ENCODE peak calls at places on chromosomes 2 and 18, in nine cellular contexts. G is cardiac muscle cell, K is SK-N-SH, F is body of pancreas, I is mucosa of descending colon, A is left ventricle myocardium inferior, M is heart left ventricle, N is MM.1S, J is lower lobe of right lung. S is an unnamed sample.

GRCh38 chr2:220240640-220241039 is 613.2 kb downstream of the SLC4A3 start:
- DNase-seq in I (no peak), A (no peak), F (no peak), M (no peak), G (no peak), N (no peak), K (no peak), J (no peak), S (no peak)

GRCh38 chr2:159349674-159350299 is 63.3 kb upstream of the WDSUB1 start:
- DNase-seq in G (no peak), A (no peak), F (no peak), I (no peak), M (no peak), N (no peak), J (no peak), K (no peak), S (no peak)

GRCh38 chr2:20126040-20126439 is 74.6 kb upstream of the LAPTM4A start:
- DNase-seq in M (no peak), F (no peak), A (no peak), J (no peak), N (no peak), K (no peak), G (no peak), I (no peak), S (no peak)

GRCh38 chr2:194992648-194993047 is 664.4 kb upstream of the SLC39A10 start:
- DNase-seq in K (no peak), M (no peak), F (no peak), N (no peak), A (no peak), I (no peak), G (no peak), J (no peak), S (no peak)

GRCh38 chr2:226794751-226795171 is 4.9 kb downstream of the IRS1 start:
- DNase-seq in A (no peak), F (peak; percentile 13), M (peak; percentile 27), I (no peak), K (peak; percentile 24), G (no peak), N (no peak), J (no peak), S (peak; percentile 50)

GRCh38 chr2:160005476-160005875 is 56.9 kb downstream of the PLA2R1 start:
- DNase-seq in K (no peak), J (no peak), I (no peak), N (no peak), M (no peak), G (no peak), F (no peak), A (no peak), S (no peak)

GRCh38 chr2:160918909-160919503 is 241.2 kb upstream of the TANK start:
- DNase-seq in K (no peak), A (peak; percentile 73), J (peak; percentile 83), M (peak; percentile 68), F (peak; percentile 35), N (peak; percentile 56), I (peak; percentile 77), G (peak; percentile 80), S (peak; percentile 89)

GRCh38 chr2:164371916-164372315 is 249.4 kb downstream of the GRB14 start:
- DNase-seq in G (no peak), F (no peak), K (no peak), M (no peak), J (no peak), N (no peak), I (no peak), A (no peak), S (no peak)

GRCh38 chr2:20452551-20452950 is 5.7 kb downstream of the RHOB start:
- DNase-seq in K (no peak), I (no peak), A (no peak), M (no peak), F (peak; percentile 19), J (no peak), N (no peak), G (no peak), S (peak; percentile 74)

GRCh38 chr2:23602113-23602512 is 217.1 kb downstream of the KLHL29 start:
- DNase-seq in K (no peak), F (no peak), J (no peak), G (no peak), M (no peak), N (no peak), I (no peak), A (no peak), S (no peak)

GRCh38 chr2:53033416-53033815 is 734.2 kb upstream of the CHAC2 start:
- DNase-seq in A (no peak), I (no peak), M (no peak), K (no peak), G (no peak), F (no peak), N (no peak), J (no peak), S (no peak)

GRCh38 chr2:157825885-157826284 is 50.2 kb downstream of the ACVR1 start:
- DNase-seq in I (no peak), M (no peak), F (no peak), K (no peak), A (no peak), N (no peak), J (peak; percentile 53), G (no peak), S (no peak)

GRCh38 chr2:19529663-19530062 is 171.2 kb upstream of the OSR1 start:
- DNase-seq in G (no peak), F (no peak), J (no peak), M (no peak), K (no peak), I (no peak), N (no peak), A (no peak), S (no peak)

GRCh38 chr2:73749314-73749713 is 12.2 kb upstream of the TPRKB start:
- DNase-seq in G (no peak), J (no peak), F (no peak), I (no peak), K (no peak), A (no peak), M (no peak), N (no peak), S (no peak)

GRCh38 chr2:216880509-216881184 is 20.8 kb upstream of the TNP1 start:
- DNase-seq in K (no peak), A (no peak), M (no peak), I (peak; percentile 25), J (no peak), N (no peak), G (no peak), F (no peak), S (no peak)

GRCh38 chr18:71799016-71799673 is 745.0 kb downstream of the CBLN2 start:
- DNase-seq in N (no peak), F (no peak), M (no peak), J (no peak), G (no peak), I (no peak), K (no peak), A (no peak), S (no peak)

GRCh38 chr2:159736048-159736447 is 23.7 kb downstream of the MARCHF7 start:
- DNase-seq in F (no peak), N (no peak), A (no peak), J (no peak), K (no peak), I (no peak), G (no peak), M (no peak), S (no peak)

GRCh38 chr2:17148298-17149228 is 369.7 kb downstream of the RAD51AP2 start:
- DNase-seq in F (no peak), N (no peak), A (no peak), M (no peak), I (no peak), G (peak; percentile 55), J (peak; percentile 44), K (peak; percentile 53), S (peak; percentile 82)

GRCh38 chr18:77054606-77055428 is 77.8 kb downstream of the MBP start:
- DNase-seq in F (peak; percentile 61), N (peak; percentile 87), J (peak; percentile 92), G (peak; percentile 68), A (peak; percentile 84), K (peak; percentile 69), I (peak; percentile 80), M (peak; percentile 80), S (peak; percentile 86)
- H3K4me1 ChIP-seq in F (peaks cover 36% of the 10 kb centered on the region), N (peaks cover 15% of the 10 kb centered on the region), J (peaks cover 77% of the 10 kb centered on the region), G (no peaks in the 10 kb centered on the region), A (peaks cover 72% of the 10 kb centered on the region), K (peaks cover 9% of the 10 kb centered on the region), I (peaks cover 29% of the 10 kb centered on the region), M (peaks cover 79% of the 10 kb centered on the region), S (peaks cover 20% of the 10 kb centered on the region)

DNA sequence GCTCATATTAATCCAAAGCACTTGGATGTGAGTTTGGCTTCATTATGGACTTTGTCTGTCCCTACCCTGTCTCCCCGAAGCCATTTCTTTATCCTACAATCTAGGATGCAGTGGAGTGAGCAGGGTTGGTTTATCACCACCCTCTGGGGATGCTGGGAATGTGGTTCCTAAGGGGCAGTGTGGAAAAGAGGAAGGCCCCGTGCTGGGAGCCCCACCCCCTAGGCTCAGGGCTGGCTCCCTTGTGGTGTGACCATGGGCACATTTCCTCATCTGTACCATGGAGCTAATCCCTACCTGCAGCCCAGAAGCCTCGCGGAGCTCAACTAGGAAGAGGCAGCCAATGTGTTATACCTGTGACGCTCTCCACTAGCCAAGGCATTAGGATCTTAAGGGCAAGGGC is 92.5 kb downstream of the TGOLN2 start:
- DNase-seq in A (no peak), N (no peak), M (no peak), F (no peak), J (no peak), K (no peak), I (no peak), G (no peak), S (no peak)
- H3K4me1 ChIP-seq in A (peaks cover 24% of the 10 kb centered on the region), N (no peaks in the 10 kb centered on the region), M (peaks cover 5% of the 10 kb centered on the region), F (no peaks in the 10 kb centered on the region), J (peaks cover 12% of the 10 kb centered on the region), K (no peaks in the 10 kb centered on the region), I (no peaks in the 10 kb centered on the region), G (peaks cover 17% of the 10 kb centered on the region), S (peaks cover 46% of the 10 kb centered on the region)

GRCh38 chr2:25334482-25334881 is 7.2 kb downstream of the DNMT3A start:
- DNase-seq in K (no peak), J (no peak), I (no peak), F (no peak), A (no peak), M (no peak), G (no peak), N (no peak), S (no peak)
- H3K4me1 ChIP-seq in K (peaks cover 93% of the 10 kb centered on the region), J (peaks cover 33% of the 10 kb centered on the region), I (peaks cover 5% of the 10 kb centered on the region), F (peaks cover 42% of the 10 kb centered on the region), A (peaks cover 100% of the 10 kb centered on the region), M (peaks cover 51% of the 10 kb centered on the region), G (peaks cover 4% of the 10 kb centered on the region), N (no peaks in the 10 kb centered on the region), S (peaks cover 10% of the 10 kb centered on the region)

GRCh38 chr2:120769787-120770120 is 34.1 kb downstream of the GLI2 start:
- DNase-seq in K (no peak), N (no peak), M (no peak), J (peak; percentile 12), I (no peak), F (no peak), G (no peak), A (peak; percentile 2), S (peak; percentile 39)

GRCh38 chr2:120768112-120769048 is 32.7 kb downstream of the GLI2 start:
- DNase-seq in M (no peak), K (no peak), A (peak; percentile 8), N (no peak), I (no peak), J (peak; percentile 36), F (no peak), G (no peak), S (peak; percentile 49)

GRCh38 chr2:120770641-120771040 is 35.0 kb downstream of the GLI2 start:
- DNase-seq in N (no peak), G (no peak), I (no peak), F (no peak), K (no peak), M (no peak), A (peak; percentile 11), J (peak; percentile 10), S (peak; percentile 40)

GRCh38 chr2:120770176-120770575 is 34.5 kb downstream of the GLI2 start:
- DNase-seq in I (no peak), M (no peak), K (no peak), F (no peak), G (no peak), N (no peak), A (peak; percentile 6), J (peak; percentile 10), S (no peak)

GRCh38 chr2:120769076-120769786 is 33.6 kb downstream of the GLI2 start:
- DNase-seq in F (no peak), I (no peak), M (no peak), A (peak; percentile 5), N (no peak), K (no peak), G (no peak), J (peak; percentile 25), S (peak; percentile 33)
- H3K4me1 ChIP-seq in F (no peaks in the 10 kb centered on the region), I (no peaks in the 10 kb centered on the region), M (peaks cover 15% of the 10 kb centered on the region), A (peaks cover 18% of the 10 kb centered on the region), N (no peaks in the 10 kb centered on the region), K (peaks cover 60% of the 10 kb centered on the region), G (peaks cover 36% of the 10 kb centered on the region), J (peaks cover 18% of the 10 kb centered on the region), S (peaks cover 18% of the 10 kb centered on the region)